ENCODE peak calls at places on chromosomes 6 and 20, in eight cellular contexts. G, N, K, M, V, O, U and Y are unnamed samples.

GRCh38 chr6:135935951-135936601 is 84.6 kb downstream of the PDE7B start:
- DNase-seq in G (no peak), N (no peak), K (no peak), M (peak; percentile 75), V (no peak), O (peak; percentile 82), U (no peak), Y (peak; percentile 80)

GRCh38 chr20:41340327-41341055 is at the start of gene LPIN3:
- DNase-seq in G (peak; percentile 88), N (peak; percentile 45), K (peak; percentile 91), M (peak; percentile 63), V (peak; percentile 33), O (peak; percentile 91), U (peak; percentile 90), Y (peak; percentile 90)

GRCh38 chr6:27146706-27147507 is 100.6 kb upstream of the PRSS16 start:
- DNase-seq in G (peak; percentile 92), N (peak; percentile 98), K (peak; percentile 93), M (peak; percentile 100), V (peak; percentile 75), O (peak; percentile 100), U (peak; percentile 81), Y (peak; percentile 83)

GRCh38 chr6:141203902-141204575 is 928.7 kb upstream of the GJE1 start:
- DNase-seq in G (no peak), N (no peak), K (no peak), M (peak; percentile 95), V (no peak), O (peak; percentile 98), U (no peak), Y (no peak)

GRCh38 chr20:53921443-53921973 is 148.9 kb downstream of the BCAS1 start:
- DNase-seq in G (no peak), N (no peak), K (no peak), M (no peak), V (no peak), O (no peak), U (no peak), Y (no peak)

GRCh38 chr20:50554694-50555579 is 44.8 kb downstream of the PTPN1 start:
- DNase-seq in G (no peak), N (no peak), K (no peak), M (no peak), V (no peak), O (no peak), U (no peak), Y (no peak)

GRCh38 chr20:51176446-51176845 is 153.5 kb upstream of the KCNG1 start:
- DNase-seq in G (peak; percentile 27), N (no peak), K (no peak), M (no peak), V (no peak), O (no peak), U (no peak), Y (no peak)

GRCh38 chr20:19137641-19138040 is 74.8 kb upstream of the SLC24A3 start:
- DNase-seq in G (no peak), N (no peak), K (no peak), M (no peak), V (no peak), O (no peak), U (no peak), Y (no peak)

GRCh38 chr20:43761396-43762340 is 34.9 kb upstream of the GTSF1L start:
- DNase-seq in G (no peak), N (no peak), K (no peak), M (no peak), V (no peak), O (no peak), U (no peak), Y (no peak)

GRCh38 chr6:129754750-129755149 is 44.8 kb upstream of the ARHGAP18 start:
- DNase-seq in G (no peak), N (no peak), K (no peak), M (no peak), V (no peak), O (no peak), U (no peak), Y (no peak)

GRCh38 chr6:24549674-24550418 is 55.1 kb downstream of the ALDH5A1 start:
- DNase-seq in G (no peak), N (no peak), K (no peak), M (no peak), V (no peak), O (no peak), U (no peak), Y (no peak)

GRCh38 chr20:47691632-47692031 is 93.6 kb downstream of the SULF2 start:
- DNase-seq in G (no peak), N (no peak), K (no peak), M (peak; percentile 22), V (no peak), O (peak; percentile 50), U (no peak), Y (no peak)

DNA sequence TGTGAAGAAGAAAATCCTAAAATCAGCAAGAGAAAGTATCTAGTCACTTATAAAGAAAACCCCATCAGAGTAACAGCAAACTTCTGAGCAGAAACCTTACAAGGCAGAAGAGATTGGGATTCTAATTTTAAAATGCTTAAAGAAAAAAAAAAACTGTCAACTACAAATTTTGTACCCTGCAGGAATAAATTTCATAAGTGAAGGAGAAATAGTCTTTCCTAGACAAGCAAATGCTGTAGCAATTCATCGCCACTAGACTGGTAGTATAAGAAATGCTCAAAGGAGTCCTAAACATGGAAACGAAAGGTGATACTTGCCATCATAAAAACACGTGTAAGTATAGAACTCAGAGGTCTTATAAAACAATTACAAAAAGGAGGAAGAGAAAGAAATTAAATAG is 54.4 kb downstream of the PDSS2 start:
- DNase-seq in G (no peak), N (no peak), K (no peak), M (no peak), V (no peak), O (no peak), U (no peak), Y (no peak)
- H3K9me3 ChIP-seq in G (no peaks in the 10 kb centered on the region), N (peaks cover 16% of the 10 kb centered on the region), K (no peaks in the 10 kb centered on the region), M (no peaks in the 10 kb centered on the region), V (no peaks in the 10 kb centered on the region), O (no peaks in the 10 kb centered on the region), U (peaks cover 13% of the 10 kb centered on the region), Y (peaks cover 5% of the 10 kb centered on the region)

GRCh38 chr20:942611-943010 is 26.5 kb upstream of the ANGPT4 start:
- DNase-seq in G (no peak), N (no peak), K (no peak), M (no peak), V (no peak), O (no peak), U (no peak), Y (no peak)

GRCh38 chr20:944774-945410 is 28.8 kb upstream of the ANGPT4 start:
- DNase-seq in G (no peak), N (no peak), K (no peak), M (no peak), V (no peak), O (no peak), U (no peak), Y (no peak)

GRCh38 chr20:945841-946240 is 29.7 kb upstream of the ANGPT4 start:
- DNase-seq in G (no peak), N (no peak), K (no peak), M (no peak), V (no peak), O (no peak), U (no peak), Y (no peak)

GRCh38 chr20:946826-947225 is 30.7 kb upstream of the ANGPT4 start:
- DNase-seq in G (no peak), N (no peak), K (no peak), M (no peak), V (no peak), O (no peak), U (no peak), Y (no peak)

DNA sequence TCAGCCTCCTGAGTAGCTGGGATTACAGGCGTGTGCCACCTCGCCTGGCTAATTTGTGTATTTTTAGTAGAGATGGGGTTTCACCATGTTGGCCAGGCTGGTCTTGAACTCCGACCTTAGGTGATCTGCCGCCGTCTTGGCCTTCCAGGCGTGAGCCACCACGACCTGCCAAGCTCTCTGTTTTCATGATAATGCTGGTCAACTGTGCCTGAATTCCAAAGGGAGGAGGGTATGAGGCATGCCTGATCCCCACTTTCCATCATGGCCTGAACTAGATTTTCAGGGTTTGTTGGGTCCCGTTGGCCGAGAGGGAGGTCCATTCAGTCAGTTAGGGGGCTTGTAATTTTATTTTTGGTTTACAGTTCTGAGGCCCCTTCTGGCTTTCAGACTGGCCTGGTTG is 28.0 kb upstream of the ANGPT4 start:
- DNase-seq in G (no peak), N (no peak), K (no peak), M (no peak), V (no peak), O (no peak), U (no peak), Y (no peak)
- H3K4me3 ChIP-seq in G (no peak overlapping the region), N (no peak overlapping the region), K (no peak overlapping the region), M (no peak overlapping the region), V (no peak overlapping the region), O (no peak overlapping the region), U (no peak overlapping the region), Y (no peak overlapping the region)

DNA sequence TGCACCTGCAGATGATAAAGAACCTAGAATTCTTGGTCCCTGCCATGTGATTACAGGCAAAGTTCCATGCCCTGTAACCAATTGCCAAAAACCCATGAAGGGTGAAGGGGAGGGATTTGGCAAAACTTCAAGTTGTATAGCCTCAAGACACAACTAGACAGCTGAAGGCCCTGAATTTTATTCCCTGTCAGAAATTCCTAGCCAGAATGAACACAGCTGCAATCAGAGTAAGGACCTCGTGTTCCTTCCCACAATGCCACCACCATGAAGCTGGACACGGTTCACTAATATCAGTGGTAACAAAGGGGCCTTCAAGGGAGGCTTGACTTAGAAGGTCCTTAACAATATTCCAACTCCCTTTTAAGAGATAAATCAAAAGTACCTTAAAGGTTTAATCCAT is 22.5 kb upstream of the IRAK1BP1 start:
- DNase-seq in G (no peak), N (no peak), K (no peak), M (no peak), V (no peak), O (no peak), U (no peak), Y (no peak)
- H3K36me3 ChIP-seq in G (no peaks in the 10 kb centered on the region), N (no peaks in the 10 kb centered on the region), K (no peaks in the 10 kb centered on the region), M (no peaks in the 10 kb centered on the region), V (no peaks in the 10 kb centered on the region), O (no peaks in the 10 kb centered on the region), U (no peaks in the 10 kb centered on the region), Y (no peaks in the 10 kb centered on the region)

GRCh38 chr6:3086282-3086946 is 18.1 kb downstream of the RIPK1 start:
- DNase-seq in G (no peak), N (no peak), K (no peak), M (no peak), V (no peak), O (no peak), U (no peak), Y (no peak)
- H3K9me3 ChIP-seq in G (no peaks in the 10 kb centered on the region), N (no peaks in the 10 kb centered on the region), K (no peaks in the 10 kb centered on the region), M (no peaks in the 10 kb centered on the region), V (no peaks in the 10 kb centered on the region), O (no peaks in the 10 kb centered on the region), U (no peaks in the 10 kb centered on the region), Y (no peaks in the 10 kb centered on the region)

GRCh38 chr6:151763938-151764680 is 43.4 kb upstream of the ESR1 start:
- DNase-seq in G (peak; percentile 96), N (peak; percentile 33), K (peak; percentile 91), M (peak; percentile 73), V (peak; percentile 22), O (peak; percentile 82), U (peak; percentile 88), Y (peak; percentile 85)
- H3K4me3 ChIP-seq in G (peak overlapping the region; percentile 44), N (no peak overlapping the region), K (no peak overlapping the region), M (no peak overlapping the region), V (no peak overlapping the region), O (peak overlapping the region; percentile 51), U (no peak overlapping the region), Y (peak overlapping the region; percentile 17)

GRCh38 chr20:34074101-34074760 is 37.8 kb downstream of the EIF2S2 start:
- DNase-seq in G (no peak), N (no peak), K (no peak), M (peak; percentile 37), V (no peak), O (no peak), U (no peak), Y (peak; percentile 51)
- H3K36me3 ChIP-seq in G (no peaks in the 10 kb centered on the region), N (peaks cover 75% of the 10 kb centered on the region), K (peaks cover 35% of the 10 kb centered on the region), M (peaks cover 54% of the 10 kb centered on the region), V (peaks cover 53% of the 10 kb centered on the region), O (peaks cover 8% of the 10 kb centered on the region), U (no peaks in the 10 kb centered on the region), Y (peaks cover 29% of the 10 kb centered on the region)

GRCh38 chr6:22364314-22364713 is 67.5 kb upstream of the PRL start:
- DNase-seq in G (no peak), N (no peak), K (no peak), M (no peak), V (no peak), O (no peak), U (no peak), Y (no peak)
- H3K9me3 ChIP-seq in G (no peaks in the 10 kb centered on the region), N (no peaks in the 10 kb centered on the region), K (no peaks in the 10 kb centered on the region), M (peaks cover 4% of the 10 kb centered on the region), V (no peaks in the 10 kb centered on the region), O (no peaks in the 10 kb centered on the region), U (peaks cover 4% of the 10 kb centered on the region), Y (no peaks in the 10 kb centered on the region)